ENCODE peak calls at places on chromosomes 1 and 21, in six cellular contexts. D is A549, P is heart left ventricle, Y is MM.1S, A is colonic mucosa, H is OCI-LY7. U is an unnamed sample.
A peak's percentile ranks its signal among the peaks of the same experiment; 100 is the strongest.

GRCh38 chr1:203557390-203557789 is 63.4 kb downstream of the OPTC start:
- DNase-seq in D (no peak), P (peak; percentile 89), Y (no peak), A (no peak), H (no peak), U (no peak)

GRCh38 chr1:27327964-27328363 is 6.0 kb downstream of the TMEM222 start:
- DNase-seq in D (no peak), P (no peak), Y (no peak), A (no peak), H (no peak), U (no peak)

GRCh38 chr1:209527993-209528392 is 55.5 kb upstream of the CAMK1G start:
- DNase-seq in D (peak; percentile 81), P (no peak), Y (no peak), A (no peak), H (no peak), U (no peak)

GRCh38 chr1:58699011-58699762 is 675 bp downstream of the MYSM1 start:
- DNase-seq in D (no peak), P (no peak), Y (peak; percentile 31), A (peak; percentile 27), H (no peak), U (no peak)

GRCh38 chr1:22754106-22754768 is 43.6 kb downstream of the EPHB2 start:
- DNase-seq in D (no peak), P (no peak), Y (no peak), A (no peak), H (no peak), U (no peak)

GRCh38 chr1:27664291-27664690 is 7.7 kb downstream of the IFI6 start:
- DNase-seq in D (no peak), P (peak; percentile 54), Y (no peak), A (no peak), H (no peak), U (no peak)

GRCh38 chr1:24503003-24503751 is 541 bp downstream of the RCAN3 start:
- DNase-seq in D (peak; percentile 4), P (no peak), Y (peak; percentile 17), A (peak; percentile 40), H (no peak), U (no peak)

GRCh38 chr1:100538935-100539835 is 1.2 kb downstream of the GPR88 start:
- DNase-seq in D (peak; percentile 7), P (peak; percentile 31), Y (peak; percentile 6), A (no peak), H (no peak), U (no peak)

GRCh38 chr1:224529844-224530243 is 86.3 kb upstream of the CNIH3 start:
- DNase-seq in D (no peak), P (no peak), Y (no peak), A (no peak), H (no peak), U (no peak)

GRCh38 chr21:15063081-15063820 is 1.5 kb downstream of the NRIP1 start:
- DNase-seq in D (no peak), P (no peak), Y (peak; percentile 4), A (peak; percentile 37), H (no peak), U (no peak)

GRCh38 chr1:184186167-184186566 is 134.6 kb downstream of the TSEN15 start:
- DNase-seq in D (no peak), P (no peak), Y (no peak), A (no peak), H (no peak), U (no peak)

GRCh38 chr1:22503721-22504410 is 52.2 kb downstream of the ZBTB40 start:
- DNase-seq in D (no peak), P (no peak), Y (peak; percentile 15), A (no peak), H (no peak), U (no peak)

GRCh38 chr1:190169311-190170067 is 308.2 kb downstream of the BRINP3 start:
- DNase-seq in D (peak; percentile 42), P (no peak), Y (no peak), A (no peak), H (no peak), U (no peak)

GRCh38 chr1:1306070-1306660 is 1.6 kb downstream of the ACAP3 start:
- DNase-seq in D (no peak), P (no peak), Y (no peak), A (no peak), H (peak; percentile 62), U (no peak)

GRCh38 chr1:198153103-198153502 is 3.7 kb upstream of the NEK7 start:
- DNase-seq in D (peak; percentile 13), P (peak; percentile 73), Y (no peak), A (no peak), H (no peak), U (peak; percentile 85)

GRCh38 chr1:80217377-80217986 is 1211.0 kb upstream of the ADGRL4 start:
- DNase-seq in D (peak; percentile 48), P (no peak), Y (peak; percentile 49), A (no peak), H (peak; percentile 0), U (no peak)

GRCh38 chr1:44645466-44646244 is 28.6 kb downstream of the TMEM53 start:
- DNase-seq in D (no peak), P (no peak), Y (no peak), A (no peak), H (no peak), U (peak; percentile 70)

GRCh38 chr1:30515746-30516504 is 207.5 kb downstream of the MATN1 start:
- DNase-seq in D (no peak), P (no peak), Y (no peak), A (no peak), H (no peak), U (no peak)

GRCh38 chr1:39754906-39755504 is 16.1 kb downstream of the OXCT2 start:
- DNase-seq in D (no peak), P (no peak), Y (no peak), A (no peak), H (no peak), U (no peak)

GRCh38 chr1:22323846-22324504 is 127.7 kb upstream of the ZBTB40 start:
- DNase-seq in D (no peak), P (no peak), Y (no peak), A (no peak), H (no peak), U (no peak)

GRCh38 chr1:81142099-81142776 is 658.5 kb upstream of the ADGRL2 start:
- DNase-seq in D (no peak), P (no peak), Y (no peak), A (no peak), H (no peak), U (no peak)

GRCh38 chr1:54716299-54717047 is 812 bp downstream of the TTC4 start:
- DNase-seq in D (no peak), P (no peak), Y (no peak), A (no peak), H (no peak), U (no peak)

GRCh38 chr1:171663854-171664550 is 11.5 kb upstream of the MYOC start:
- DNase-seq in D (no peak), P (no peak), Y (no peak), A (no peak), H (no peak), U (no peak)

DNA sequence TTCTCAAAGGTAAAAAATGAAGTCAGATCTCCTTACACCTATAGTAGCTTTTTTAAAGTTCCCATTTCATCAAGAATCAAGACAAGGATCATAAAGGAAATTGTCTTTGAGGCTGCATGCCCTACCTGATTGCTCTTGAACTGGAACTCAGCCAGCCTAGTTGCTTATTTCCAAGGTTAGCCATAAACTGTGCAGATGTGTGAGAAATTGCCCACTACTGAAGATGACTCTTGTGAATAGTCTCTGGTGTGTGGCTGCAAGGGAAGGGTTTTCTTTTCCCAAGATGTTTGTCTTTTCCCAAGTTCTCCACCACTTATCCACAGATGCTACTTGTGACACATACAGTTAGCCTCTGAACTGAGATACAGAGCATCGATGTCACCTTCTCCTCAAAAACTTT is 81.7 kb upstream of the DUSP10 start:
- DNase-seq in D (no peak), P (no peak), Y (no peak), A (no peak), H (no peak), U (no peak)
- H3K27ac ChIP-seq in D (peak overlapping the region; percentile 2), P (no peak overlapping the region), Y (no peak overlapping the region), A (no peak overlapping the region), H (no peak overlapping the region), U (no peak overlapping the region)

GRCh38 chr1:32609180-32609579 is 41.2 kb downstream of the ZBTB8OS start:
- DNase-seq in D (no peak), P (no peak), Y (no peak), A (no peak), H (no peak), U (no peak)

GRCh38 chr1:32611859-32612188 is 38.5 kb downstream of the ZBTB8OS start:
- DNase-seq in D (no peak), P (no peak), Y (no peak), A (no peak), H (no peak), U (no peak)

GRCh38 chr1:32613472-32613871 is 36.9 kb downstream of the ZBTB8OS start:
- DNase-seq in D (no peak), P (no peak), Y (no peak), A (no peak), H (no peak), U (no peak)

GRCh38 chr1:32606972-32607371 is 43.4 kb downstream of the ZBTB8OS start:
- DNase-seq in D (no peak), P (no peak), Y (no peak), A (no peak), H (no peak), U (no peak)

DNA sequence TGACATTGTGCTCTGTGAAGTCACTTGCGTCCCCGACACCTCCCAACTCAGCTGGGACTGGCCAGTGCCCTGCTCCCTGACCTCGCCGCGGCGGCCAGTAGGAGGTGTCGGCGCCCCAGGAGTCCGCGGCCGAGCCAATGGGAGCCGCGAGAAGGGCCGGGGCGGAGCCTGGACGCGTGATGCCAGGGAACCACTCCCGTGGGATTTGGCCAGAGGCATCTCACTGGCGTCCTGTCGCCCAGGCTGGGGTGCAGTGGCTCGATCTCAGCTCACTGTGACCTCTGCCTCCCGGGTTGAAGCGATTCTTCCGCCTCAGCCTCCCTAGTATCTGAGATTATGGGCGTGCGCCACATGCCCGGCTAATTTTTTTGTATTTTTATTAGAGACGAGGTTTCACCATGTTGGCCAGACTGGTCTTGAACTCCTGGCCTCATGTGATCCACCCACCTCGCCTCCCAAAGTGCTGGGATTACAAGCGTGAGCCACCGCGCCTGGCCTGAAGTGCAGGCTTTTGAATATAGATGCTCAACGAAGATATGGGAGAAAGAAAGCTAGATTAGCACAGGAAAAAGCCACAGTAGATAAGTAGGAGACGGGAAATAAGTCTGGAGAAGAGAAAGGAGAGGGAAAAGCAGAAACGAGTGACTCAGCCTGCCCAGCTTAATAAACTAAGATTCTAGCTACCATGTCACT is 38.0 kb downstream of the ZBTB8OS start:
- DNase-seq in D (peak; percentile 83), P (peak; percentile 94), Y (no peak), A (peak; percentile 93), H (no peak), U (peak; percentile 85)
- H3K4me3 ChIP-seq in D (peak overlapping the region; percentile 55), P (peak overlapping the region; percentile 55), Y (no peak overlapping the region), A (peak overlapping the region; percentile 33), H (no peak overlapping the region), U (peak overlapping the region; percentile 55)

GRCh38 chr1:154411525-154411924 is 6.4 kb downstream of the IL6R start:
- DNase-seq in D (no peak), P (no peak), Y (no peak), A (no peak), H (no peak), U (no peak)
- H3K4me1 ChIP-seq in D (peaks cover 22% of the 10 kb centered on the region), P (peaks cover 49% of the 10 kb centered on the region), Y (peaks cover 73% of the 10 kb centered on the region), A (peaks cover 14% of the 10 kb centered on the region), H (peaks cover 29% of the 10 kb centered on the region), U (peaks cover 88% of the 10 kb centered on the region)

GRCh38 chr1:4512622-4513021 is 141.8 kb upstream of the AJAP1 start:
- DNase-seq in D (no peak), P (peak; percentile 37), Y (no peak), A (no peak), H (no peak), U (no peak)
- H3K27ac ChIP-seq in D (no peak overlapping the region), P (no peak overlapping the region), Y (no peak overlapping the region), A (no peak overlapping the region), H (no peak overlapping the region), U (no peak overlapping the region)